ENCODE peak calls at places on chromosomes 4 and X, in five cellular contexts. P is nephron progenitor cell, M is brain microvascular endothelial cell, T is lower leg skin, J is astrocyte. B is an unnamed sample.

GRCh38 chrX:42948723-42949122 is 170.8 kb upstream of the PPP1R2C start:
- DNase-seq in M (no peak), P (no peak), T (no peak), J (no peak), B (no peak)

GRCh38 chr4:158033416-158033863 is 139.4 kb downstream of the GASK1B start:
- DNase-seq in T (no peak), M (peak), J (peak), P (no peak), B (no peak)

GRCh38 chr4:78542373-78542772 is 9.2 kb upstream of the ANXA3 start:
- DNase-seq in J (peak), P (no peak), T (no peak), M (peak), B (no peak)

GRCh38 chrX:129512409-129512808 is 10.9 kb downstream of the SMARCA1 start:
- DNase-seq in P (no peak), J (no peak), T (no peak), M (no peak), B (no peak)

GRCh38 chr4:3393171-3393570 is 48.6 kb upstream of the HGFAC start:
- DNase-seq in P (no peak), T (no peak), M (no peak), J (no peak), B (no peak)

GRCh38 chrX:17496407-17496806 is 121.4 kb downstream of the NHS start:
- DNase-seq in T (peak), P (no peak), J (no peak), M (no peak), B (no peak)

GRCh38 chr4:124806403-124806802 is 93.9 kb upstream of the ANKRD50 start:
- DNase-seq in T (no peak), P (no peak), M (no peak), J (peak), B (no peak)

GRCh38 chr4:129231907-129232626 is 136.1 kb downstream of the C4orf33 start:
- DNase-seq in P (no peak), J (no peak), M (no peak), T (no peak), B (no peak)

GRCh38 chr4:101790521-101791188 is at the start of gene BANK1:
- DNase-seq in M (no peak), T (no peak), P (peak), J (no peak), B (peak)

GRCh38 chr4:76550966-76551780 is 116.1 kb downstream of the SHROOM3 start:
- DNase-seq in J (peak), T (no peak), M (no peak), P (no peak), B (peak)

GRCh38 chr4:7755529-7755928 is 184.1 kb downstream of the AFAP1 start:
- DNase-seq in J (no peak), M (no peak), P (no peak), T (no peak), B (no peak)

GRCh38 chrX:54248309-54248708 is 65.3 kb upstream of the FAM120C start:
- DNase-seq in P (no peak), M (no peak), J (peak), T (no peak), B (peak)

GRCh38 chr4:102734591-102735385 is 26.0 kb downstream of the MANBA start:
- DNase-seq in M (peak), T (no peak), P (no peak), J (peak), B (no peak)

GRCh38 chr4:159334461-159334860 is 231.6 kb downstream of the RAPGEF2 start:
- DNase-seq in M (no peak), T (no peak), J (no peak), P (no peak), B (no peak)

GRCh38 chrX:56745019-56745418 is 16.0 kb downstream of the NBDY start:
- DNase-seq in M (peak), T (no peak), P (no peak), J (peak), B (peak)

GRCh38 chrX:55787063-55787462 is 69.5 kb downstream of the RRAGB start:
- DNase-seq in P (no peak), J (no peak), T (no peak), M (no peak), B (no peak)

GRCh38 chr4:138910914-138911336 is 104.7 kb upstream of the NOCT start:
- DNase-seq in M (peak), J (peak), P (peak), T (peak), B (peak)

GRCh38 chr4:84750260-84750955 is 167.5 kb downstream of the CDS1 start:
- DNase-seq in P (no peak), J (peak), M (peak), T (no peak), B (peak)

GRCh38 chr4:26558166-26558895 is 25.6 kb upstream of the TBC1D19 start:
- DNase-seq in M (no peak), P (no peak), T (no peak), J (no peak), B (no peak)

GRCh38 chr4:107279729-107280128 is 243.6 kb upstream of the DKK2 start:
- DNase-seq in J (peak), P (no peak), M (peak), T (no peak), B (no peak)

GRCh38 chrX:111164728-111165127 is 68.7 kb downstream of the PAK3 start:
- DNase-seq in T (no peak), P (no peak), J (no peak), M (no peak), B (peak)

GRCh38 chrX:40278340-40279090 is 180.8 kb upstream of the BCOR start:
- DNase-seq in T (no peak), P (no peak), J (peak), M (peak), B (no peak)

GRCh38 chrX:13050151-13050550 is 5.7 kb upstream of the FAM9C start:
- DNase-seq in P (no peak), T (no peak), M (no peak), J (no peak), B (no peak)

GRCh38 chrX:72069380-72070160 is 62.1 kb downstream of the RTL5 start:
- DNase-seq in M (no peak), T (no peak), J (no peak), P (no peak), B (no peak)

GRCh38 chr4:82988323-82988832 is 22.2 kb downstream of the LIN54 start:
- DNase-seq in P (no peak), T (no peak), J (peak), M (peak), B (no peak)

GRCh38 chr4:70902577-70903281 is 560 bp downstream of the MOB1B start:
- DNase-seq in T (no peak), P (no peak), M (peak), J (no peak), B (no peak)